ENCODE peak calls at places on chromosomes 4 and X, in five cellular contexts. Q is stimulated activated CD4-positive, alpha-beta T cell treated with anti-CD3 and anti-CD28 coated beads, TNF-alpha, amount 100 ng/mL, for 48 hours; D is hypothalamus; F is lower lobe of right lung; T is T-helper 9 cell. S is an unnamed sample.

GRCh38 chrX:16870861-16871584 is 861 bp upstream of the RBBP7 start:
- DNase-seq in Q (no peak), D (no peak), F (peak), T (peak), S (peak)

GRCh38 chrX:41087219-41087618 is 2.0 kb downstream of the USP9X start:
- DNase-seq in Q (no peak), D (no peak), F (no peak), T (no peak), S (no peak)

GRCh38 chr4:169398294-169398693 is 127.5 kb upstream of the SH3RF1 start:
- DNase-seq in Q (no peak), D (no peak), F (no peak), T (no peak), S (no peak)

GRCh38 chrX:45758738-45759397 is 558.2 kb upstream of the DIPK2B start:
- DNase-seq in Q (no peak), D (no peak), F (no peak), T (no peak), S (no peak)

GRCh38 chr4:156790866-156791265 is 180.7 kb downstream of the PDGFC start:
- DNase-seq in Q (no peak), D (no peak), F (no peak), T (no peak), S (no peak)

GRCh38 chrX:106802063-106802387 is 448 bp upstream of the TBC1D8B start:
- DNase-seq in Q (no peak), D (no peak), F (no peak), T (no peak), S (no peak)

GRCh38 chr4:1209821-1210220 is 37.4 kb upstream of the SPON2 start:
- DNase-seq in Q (no peak), D (peak), F (peak), T (no peak), S (peak)

GRCh38 chr4:126748736-126749135 is 884.0 kb upstream of the INTU start:
- DNase-seq in Q (no peak), D (no peak), F (no peak), T (no peak), S (no peak)

GRCh38 chr4:15003441-15003890 is 1.2 kb downstream of the CPEB2 start:
- DNase-seq in Q (peak), D (peak), F (peak), T (peak), S (no peak)

GRCh38 chr4:6368601-6369000 is 99.0 kb downstream of the WFS1 start:
- DNase-seq in Q (no peak), D (no peak), F (no peak), T (no peak), S (no peak)

GRCh38 chr4:47410271-47410670 is 53.2 kb downstream of the COMMD8 start:
- DNase-seq in Q (no peak), D (no peak), F (no peak), T (no peak), S (no peak)

GRCh38 chr4:40149960-40150385 is 46.9 kb upstream of the RHOH start:
- DNase-seq in Q (peak), D (peak), F (no peak), T (peak), S (peak)

GRCh38 chr4:76758290-76758882 is 139.6 kb downstream of the SOWAHB start:
- DNase-seq in Q (no peak), D (no peak), F (no peak), T (no peak), S (peak)

GRCh38 chr4:109472343-109472761 is 38.7 kb downstream of the SEC24B start:
- DNase-seq in Q (no peak), D (no peak), F (no peak), T (no peak), S (no peak)

GRCh38 chrX:125507119-125507518 is 187.4 kb downstream of the TEX13C start:
- DNase-seq in Q (no peak), D (no peak), F (no peak), T (no peak), S (no peak)

GRCh38 chr4:107902715-107903114 is 28.6 kb upstream of the CYP2U1 start:
- DNase-seq in Q (no peak), D (no peak), F (no peak), T (no peak), S (no peak)

GRCh38 chr4:628821-629635 is 3.7 kb downstream of the PDE6B start:
- DNase-seq in Q (no peak), D (no peak), F (no peak), T (no peak), S (no peak)

GRCh38 chr4:147088141-147088540 is 142.5 kb upstream of the TTC29 start:
- DNase-seq in Q (no peak), D (no peak), F (no peak), T (no peak), S (no peak)

GRCh38 chr4:26522478-26522877 is 32.2 kb upstream of the CCKAR start:
- DNase-seq in Q (no peak), D (no peak), F (no peak), T (no peak), S (no peak)

GRCh38 chr4:151921811-151922210 is 161.0 kb upstream of the GATB start:
- DNase-seq in Q (no peak), D (no peak), F (no peak), T (no peak), S (no peak)

GRCh38 chr4:159455675-159456235 is 352.9 kb downstream of the RAPGEF2 start:
- DNase-seq in Q (no peak), D (peak), F (no peak), T (no peak), S (peak)

GRCh38 chr4:123941306-123941705 is 544.7 kb downstream of the SPRY1 start:
- DNase-seq in Q (no peak), D (no peak), F (no peak), T (no peak), S (no peak)

GRCh38 chr4:141900841-141901240 is 264.5 kb downstream of the IL15 start:
- DNase-seq in Q (no peak), D (no peak), F (no peak), T (no peak), S (no peak)

GRCh38 chrX:47595701-47596655 is 13.7 kb downstream of the TIMP1 start:
- DNase-seq in Q (no peak), D (no peak), F (no peak), T (no peak), S (no peak)

GRCh38 chr4:158850800-158851644 is 82.2 kb downstream of the FNIP2 start:
- DNase-seq in Q (no peak), D (no peak), F (no peak), T (no peak), S (peak)

GRCh38 chr4:128527356-128527755 is 239.7 kb upstream of the PGRMC2 start:
- DNase-seq in Q (no peak), D (no peak), F (no peak), T (no peak), S (no peak)

GRCh38 chr4:184583738-184584502 is 65.3 kb downstream of the CASP3 start:
- DNase-seq in Q (no peak), D (no peak), F (no peak), T (no peak), S (no peak)

GRCh38 chr4:22695011-22695410 is 2.3 kb downstream of the GBA3 start:
- DNase-seq in Q (no peak), D (no peak), F (no peak), T (no peak), S (no peak)

GRCh38 chr4:73131281-73131680 is 61.8 kb upstream of the COX18 start:
- DNase-seq in Q (no peak), D (no peak), F (no peak), T (no peak), S (no peak)

GRCh38 chrX:66728818-66729271 is 90.0 kb upstream of the EDA2R start:
- DNase-seq in Q (no peak), D (peak), F (peak), T (peak), S (peak)

GRCh38 chr4:184746532-184746870 is 12.6 kb upstream of the CENPU start:
- DNase-seq in Q (no peak), D (no peak), F (no peak), T (no peak), S (no peak)

GRCh38 chrX:15911729-15912550 is 57.3 kb upstream of the AP1S2 start:
- DNase-seq in Q (no peak), D (no peak), F (no peak), T (no peak), S (no peak)

GRCh38 chrX:39337461-39337860 is 536.2 kb downstream of the MID1IP1 start:
- DNase-seq in Q (no peak), D (no peak), F (no peak), T (no peak), S (no peak)

GRCh38 chr4:147975325-147975724 is 243.4 kb downstream of the ARHGAP10 start:
- DNase-seq in Q (no peak), D (no peak), F (no peak), T (no peak), S (no peak)

GRCh38 chr4:85952982-85953650 is 406.7 kb downstream of the MAPK10 start:
- DNase-seq in Q (no peak), D (no peak), F (no peak), T (no peak), S (no peak)

GRCh38 chr4:113467581-113467980 is 294.0 kb downstream of the CAMK2D start:
- DNase-seq in Q (no peak), D (no peak), F (no peak), T (no peak), S (no peak)

GRCh38 chr4:13933163-13933562 is 305.6 kb upstream of the BOD1L1 start:
- DNase-seq in Q (no peak), D (no peak), F (no peak), T (no peak), S (no peak)

GRCh38 chr4:101762544-101762943 is 28.0 kb upstream of the BANK1 start:
- DNase-seq in Q (no peak), D (no peak), F (no peak), T (no peak), S (no peak)